ENCODE peak calls at places on chromosomes 4 and X, in ten cellular contexts. One of them, this sample, is unnamed.
A peak's percentile ranks its signal among the peaks of the same experiment; 100 is the strongest.

GRCh38 chr4:38161208-38162113 is 201.3 kb downstream of the PTTG2 start:
- DNase-seq in aorta: no peak
- DNase-seq in tibial artery: no peak
- DNase-seq in HCT116: no peak
- DNase-seq in CD8-positive, alpha-beta memory T cell: no peak
- DNase-seq in suprapubic skin: no peak
- DNase-seq in hepatocyte: no peak
- DNase-seq in right atrium auricular region: no peak
- DNase-seq in H9: no peak
- DNase-seq in tibial nerve: no peak
- DNase-seq in this sample: no peak

GRCh38 chrX:143165778-143166177 is 140.1 kb downstream of the SPANXN4 start:
- DNase-seq in H9: no peak
- DNase-seq in HCT116: no peak
- DNase-seq in hepatocyte: no peak
- DNase-seq in aorta: no peak
- DNase-seq in right atrium auricular region: no peak
- DNase-seq in tibial nerve: no peak
- DNase-seq in suprapubic skin: no peak
- DNase-seq in tibial artery: no peak
- DNase-seq in CD8-positive, alpha-beta memory T cell: no peak
- DNase-seq in this sample: no peak

GRCh38 chr4:76690906-76691275 is 207.1 kb downstream of the SOWAHB start:
- DNase-seq in tibial nerve: no peak
- DNase-seq in aorta: no peak
- DNase-seq in hepatocyte: no peak
- DNase-seq in HCT116: no peak
- DNase-seq in tibial artery: no peak
- DNase-seq in right atrium auricular region: no peak
- DNase-seq in H9: no peak
- DNase-seq in suprapubic skin: no peak
- DNase-seq in CD8-positive, alpha-beta memory T cell: no peak
- DNase-seq in this sample: no peak

GRCh38 chr4:27289704-27290103 is 429.1 kb downstream of the STIM2 start:
- DNase-seq in suprapubic skin: no peak
- DNase-seq in H9: no peak
- DNase-seq in CD8-positive, alpha-beta memory T cell: no peak
- DNase-seq in HCT116: no peak
- DNase-seq in hepatocyte: no peak
- DNase-seq in tibial nerve: no peak
- DNase-seq in aorta: no peak
- DNase-seq in tibial artery: no peak
- DNase-seq in right atrium auricular region: no peak
- DNase-seq in this sample: no peak

GRCh38 chr4:11782859-11783258 is 354.2 kb upstream of the HS3ST1 start:
- DNase-seq in tibial nerve: no peak
- DNase-seq in HCT116: no peak
- DNase-seq in suprapubic skin: no peak
- DNase-seq in aorta: no peak
- DNase-seq in H9: no peak
- DNase-seq in tibial artery: no peak
- DNase-seq in CD8-positive, alpha-beta memory T cell: no peak
- DNase-seq in right atrium auricular region: no peak
- DNase-seq in hepatocyte: peak; percentile 8
- DNase-seq in this sample: no peak

GRCh38 chrX:3820170-3820569 is 106.7 kb upstream of the PRKX start:
- DNase-seq in CD8-positive, alpha-beta memory T cell: no peak
- DNase-seq in tibial artery: no peak
- DNase-seq in hepatocyte: peak; percentile 36
- DNase-seq in tibial nerve: no peak
- DNase-seq in HCT116: no peak
- DNase-seq in H9: no peak
- DNase-seq in suprapubic skin: no peak
- DNase-seq in aorta: no peak
- DNase-seq in right atrium auricular region: no peak
- DNase-seq in this sample: no peak

GRCh38 chrX:153973127-153974002 is 811 bp downstream of the TMEM187 start:
- DNase-seq in CD8-positive, alpha-beta memory T cell: no peak
- DNase-seq in tibial artery: no peak
- DNase-seq in suprapubic skin: no peak
- DNase-seq in hepatocyte: no peak
- DNase-seq in tibial nerve: no peak
- DNase-seq in right atrium auricular region: no peak
- DNase-seq in HCT116: no peak
- DNase-seq in H9: no peak
- DNase-seq in aorta: peak; percentile 49
- DNase-seq in this sample: no peak

GRCh38 chr4:147633113-147633512 is 15.9 kb downstream of the TMEM184C start:
- DNase-seq in HCT116: no peak
- DNase-seq in right atrium auricular region: no peak
- DNase-seq in tibial nerve: no peak
- DNase-seq in aorta: no peak
- DNase-seq in tibial artery: no peak
- DNase-seq in suprapubic skin: no peak
- DNase-seq in CD8-positive, alpha-beta memory T cell: no peak
- DNase-seq in hepatocyte: no peak
- DNase-seq in H9: no peak
- DNase-seq in this sample: no peak

DNA sequence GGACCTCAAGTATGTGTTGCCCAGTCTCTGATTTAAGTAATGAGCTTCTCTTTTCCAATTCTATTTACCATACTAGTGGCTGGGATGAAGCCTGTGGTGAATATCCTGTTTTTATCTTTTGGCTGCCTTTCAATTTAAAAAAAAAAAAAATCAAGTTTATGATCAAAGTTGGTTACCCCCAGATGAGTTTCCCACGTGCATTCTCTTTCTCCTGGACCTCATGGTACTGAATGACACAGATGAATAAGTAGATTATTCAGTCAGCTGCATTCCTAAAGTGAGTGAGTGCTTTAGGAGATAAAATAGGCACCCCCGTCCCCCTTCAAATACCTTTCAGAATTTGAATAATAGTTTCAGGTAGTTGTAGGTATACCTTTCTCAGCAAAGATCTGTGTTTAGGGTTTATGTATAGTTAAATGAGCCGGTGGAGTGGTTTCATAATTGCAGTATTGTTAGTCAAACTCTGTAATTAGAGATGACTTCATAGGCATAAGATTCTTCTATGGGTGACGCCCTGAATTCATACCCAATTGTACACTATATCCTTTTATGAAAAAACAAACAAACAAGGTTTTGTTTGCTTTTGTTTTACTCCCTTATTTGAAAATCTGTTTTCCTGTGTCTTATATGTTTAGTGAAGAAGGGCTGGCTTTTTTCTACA is 41.9 kb downstream of the PLS3 start:
- DNase-seq in tibial nerve: no peak
- DNase-seq in hepatocyte: no peak
- DNase-seq in HCT116: no peak
- DNase-seq in aorta: no peak
- DNase-seq in suprapubic skin: no peak
- DNase-seq in CD8-positive, alpha-beta memory T cell: no peak
- DNase-seq in tibial artery: no peak
- DNase-seq in H9: no peak
- DNase-seq in right atrium auricular region: no peak
- DNase-seq in this sample: no peak
- H3K4me1 ChIP-seq in tibial nerve: no peaks in the 10 kb centered on the region
- H3K4me1 ChIP-seq in hepatocyte: no peaks in the 10 kb centered on the region
- H3K4me1 ChIP-seq in HCT116: no peaks in the 10 kb centered on the region
- H3K4me1 ChIP-seq in aorta: peaks cover 6% of the 10 kb centered on the region
- H3K4me1 ChIP-seq in suprapubic skin: peaks cover 16% of the 10 kb centered on the region
- H3K4me1 ChIP-seq in CD8-positive, alpha-beta memory T cell: no peaks in the 10 kb centered on the region
- H3K4me1 ChIP-seq in tibial artery: no peaks in the 10 kb centered on the region
- H3K4me1 ChIP-seq in H9: no peaks in the 10 kb centered on the region
- H3K4me1 ChIP-seq in right atrium auricular region: peaks cover 15% of the 10 kb centered on the region
- H3K4me1 ChIP-seq in this sample: peaks cover 2% of the 10 kb centered on the region

DNA sequence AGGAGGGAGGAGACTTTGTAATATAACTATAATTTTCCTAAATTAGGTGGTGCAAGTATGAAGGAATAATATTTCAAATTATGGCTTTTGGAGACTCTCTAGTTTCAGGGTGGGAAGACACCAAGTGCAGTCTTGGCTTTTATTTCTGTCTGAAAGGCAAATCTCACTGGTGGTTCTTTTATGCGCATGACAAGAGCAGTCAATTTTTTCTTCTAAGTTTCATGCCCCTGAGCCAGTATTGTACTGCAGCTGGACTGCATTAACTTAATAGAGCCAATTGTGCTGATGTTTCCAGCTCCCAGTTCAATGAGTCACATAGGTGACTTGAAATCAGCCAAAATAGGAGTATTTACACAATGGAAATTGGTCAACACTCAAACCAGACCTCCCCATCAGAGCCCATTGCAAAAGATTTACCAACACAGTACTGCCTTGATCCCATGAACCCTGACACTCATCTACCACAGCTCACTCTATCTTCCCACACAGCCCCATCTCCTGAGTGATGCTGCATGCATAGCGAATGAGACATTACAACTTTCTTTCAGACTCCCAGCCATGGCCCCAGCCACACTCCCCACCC is 100.3 kb upstream of the GUCY1A1 start:
- DNase-seq in H9: no peak
- DNase-seq in tibial artery: no peak
- DNase-seq in aorta: no peak
- DNase-seq in suprapubic skin: no peak
- DNase-seq in tibial nerve: no peak
- DNase-seq in right atrium auricular region: no peak
- DNase-seq in hepatocyte: no peak
- DNase-seq in HCT116: no peak
- DNase-seq in CD8-positive, alpha-beta memory T cell: no peak
- DNase-seq in this sample: no peak
- H3K27ac ChIP-seq in H9: no peak overlapping the region
- H3K27ac ChIP-seq in tibial artery: no peak overlapping the region
- H3K27ac ChIP-seq in aorta: no peak overlapping the region
- H3K27ac ChIP-seq in suprapubic skin: no peak overlapping the region
- H3K27ac ChIP-seq in tibial nerve: no peak overlapping the region
- H3K27ac ChIP-seq in right atrium auricular region: no peak overlapping the region
- H3K27ac ChIP-seq in hepatocyte: no peak overlapping the region
- H3K27ac ChIP-seq in HCT116: no peak overlapping the region
- H3K27ac ChIP-seq in CD8-positive, alpha-beta memory T cell: no peak overlapping the region
- H3K27ac ChIP-seq in this sample: no peak overlapping the region

DNA sequence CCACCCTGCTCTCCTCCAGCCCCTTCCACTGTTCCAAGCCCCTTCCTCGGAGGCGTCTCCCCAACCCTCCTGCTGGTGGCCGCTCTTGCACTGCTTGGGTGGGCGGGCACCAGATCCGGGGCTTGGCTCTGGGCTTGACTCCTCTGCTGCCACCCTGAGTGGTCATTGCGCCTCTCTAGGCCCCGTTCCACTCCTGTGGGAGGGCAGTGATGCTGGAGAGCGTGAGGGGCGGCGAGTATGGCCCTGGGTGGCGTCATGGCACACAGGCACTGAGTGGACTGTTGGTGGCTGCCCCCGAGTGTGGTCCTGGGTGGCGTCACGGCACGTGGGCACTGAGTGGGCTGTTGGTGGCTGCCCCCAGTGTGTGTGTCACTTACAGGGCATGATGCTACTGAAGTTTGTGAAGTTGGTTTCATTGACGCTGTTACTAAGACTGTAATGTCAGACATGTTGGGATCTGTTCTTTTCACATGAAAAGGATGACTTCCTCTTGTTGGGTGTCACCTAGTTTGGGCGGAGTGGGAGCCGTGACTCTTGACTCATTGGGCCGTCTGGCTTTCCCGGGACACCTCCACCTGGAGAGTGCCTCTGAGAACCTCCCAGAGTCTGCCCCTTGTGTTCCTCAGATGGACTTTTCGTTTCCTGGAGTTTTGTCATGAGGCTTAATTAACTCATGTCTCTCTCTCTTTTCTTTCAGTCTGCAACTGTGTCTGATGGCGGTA is 55.9 kb upstream of the HGFAC start:
- DNase-seq in tibial nerve: no peak
- DNase-seq in HCT116: no peak
- DNase-seq in CD8-positive, alpha-beta memory T cell: no peak
- DNase-seq in aorta: no peak
- DNase-seq in tibial artery: no peak
- DNase-seq in suprapubic skin: no peak
- DNase-seq in right atrium auricular region: no peak
- DNase-seq in H9: no peak
- DNase-seq in hepatocyte: no peak
- DNase-seq in this sample: no peak
- H3K4me1 ChIP-seq in tibial nerve: no peaks in the 10 kb centered on the region
- H3K4me1 ChIP-seq in HCT116: peaks cover 7% of the 10 kb centered on the region
- H3K4me1 ChIP-seq in CD8-positive, alpha-beta memory T cell: no peaks in the 10 kb centered on the region
- H3K4me1 ChIP-seq in aorta: no peaks in the 10 kb centered on the region
- H3K4me1 ChIP-seq in tibial artery: no peaks in the 10 kb centered on the region
- H3K4me1 ChIP-seq in suprapubic skin: peaks cover 69% of the 10 kb centered on the region
- H3K4me1 ChIP-seq in right atrium auricular region: peaks cover 44% of the 10 kb centered on the region
- H3K4me1 ChIP-seq in H9: peaks cover 3% of the 10 kb centered on the region
- H3K4me1 ChIP-seq in hepatocyte: peaks cover 30% of the 10 kb centered on the region
- H3K4me1 ChIP-seq in this sample: peaks cover 4% of the 10 kb centered on the region

GRCh38 chrX:120015145-120016067 is 62.1 kb downstream of the RHOXF2B start:
- DNase-seq in CD8-positive, alpha-beta memory T cell: peak; percentile 8
- DNase-seq in tibial nerve: no peak
- DNase-seq in tibial artery: no peak
- DNase-seq in H9: peak; percentile 50
- DNase-seq in HCT116: no peak
- DNase-seq in suprapubic skin: no peak
- DNase-seq in aorta: no peak
- DNase-seq in right atrium auricular region: no peak
- DNase-seq in hepatocyte: peak; percentile 18
- DNase-seq in this sample: peak; percentile 55

GRCh38 chrX:120020305-120020704 is 57.2 kb downstream of the RHOXF2B start:
- DNase-seq in suprapubic skin: no peak
- DNase-seq in CD8-positive, alpha-beta memory T cell: no peak
- DNase-seq in tibial nerve: no peak
- DNase-seq in aorta: no peak
- DNase-seq in H9: no peak
- DNase-seq in hepatocyte: no peak
- DNase-seq in right atrium auricular region: no peak
- DNase-seq in HCT116: no peak
- DNase-seq in tibial artery: no peak
- DNase-seq in this sample: no peak

GRCh38 chrX:120016068-120016441 is 61.4 kb downstream of the RHOXF2B start:
- DNase-seq in HCT116: no peak
- DNase-seq in aorta: no peak
- DNase-seq in right atrium auricular region: no peak
- DNase-seq in hepatocyte: no peak
- DNase-seq in tibial nerve: no peak
- DNase-seq in tibial artery: no peak
- DNase-seq in CD8-positive, alpha-beta memory T cell: no peak
- DNase-seq in suprapubic skin: no peak
- DNase-seq in H9: no peak
- DNase-seq in this sample: no peak

DNA sequence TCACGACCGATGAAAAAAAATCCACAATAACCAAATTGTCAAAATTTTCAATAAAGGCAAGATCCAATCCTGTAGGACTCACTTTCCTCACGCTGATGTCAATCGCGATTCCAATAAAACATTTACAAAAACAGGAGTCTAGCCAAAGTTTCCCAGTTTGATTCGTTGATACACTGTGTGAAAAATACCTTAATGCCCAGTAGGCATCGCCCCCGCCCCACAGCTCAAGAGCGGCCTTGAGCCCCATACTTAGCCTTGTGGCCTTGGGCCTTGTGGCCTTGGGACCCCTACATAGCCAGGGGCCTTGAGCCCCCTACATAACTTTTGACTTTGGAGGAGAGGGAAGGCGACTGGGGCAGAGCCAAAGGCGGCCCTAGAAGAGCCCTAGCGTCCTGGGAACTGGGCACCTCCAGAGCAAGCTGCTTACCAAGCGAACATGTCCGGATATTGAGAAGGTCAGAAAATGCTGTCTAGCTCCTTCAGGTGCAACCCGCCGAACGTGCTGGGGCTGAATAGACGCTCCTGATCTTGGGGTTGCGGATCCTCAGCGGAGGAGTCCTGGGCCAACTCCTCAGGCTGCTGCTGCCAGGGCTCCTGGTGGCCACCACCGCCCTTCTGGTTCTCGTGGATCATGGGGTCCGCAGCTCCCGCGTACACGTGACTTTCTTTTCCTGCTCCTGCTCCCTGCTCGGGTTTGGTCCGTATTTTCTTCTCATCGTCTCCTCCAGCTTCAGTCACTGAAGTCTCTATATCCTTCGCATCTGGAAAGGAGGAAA is 62.9 kb downstream of the RHOXF2B start:
- DNase-seq in H9: peak; percentile 37
- DNase-seq in CD8-positive, alpha-beta memory T cell: no peak
- DNase-seq in tibial artery: no peak
- DNase-seq in aorta: no peak
- DNase-seq in suprapubic skin: no peak
- DNase-seq in tibial nerve: no peak
- DNase-seq in HCT116: no peak
- DNase-seq in hepatocyte: no peak
- DNase-seq in right atrium auricular region: no peak
- DNase-seq in this sample: no peak
- H3K27ac ChIP-seq in H9: no peak overlapping the region
- H3K27ac ChIP-seq in CD8-positive, alpha-beta memory T cell: no peak overlapping the region
- H3K27ac ChIP-seq in tibial artery: no peak overlapping the region
- H3K27ac ChIP-seq in aorta: no peak overlapping the region
- H3K27ac ChIP-seq in suprapubic skin: no peak overlapping the region
- H3K27ac ChIP-seq in tibial nerve: no peak overlapping the region
- H3K27ac ChIP-seq in HCT116: no peak overlapping the region
- H3K27ac ChIP-seq in hepatocyte: no peak overlapping the region
- H3K27ac ChIP-seq in right atrium auricular region: no peak overlapping the region
- H3K27ac ChIP-seq in this sample: no peak overlapping the region

This sample was measured in right cardiac atrium.